ENCODE peak calls at places on chromosomes 5 and 9, in seven cellular contexts. C is upper lobe of left lung, E is MCF 10A, H is neural crest cell, I is nephron progenitor cell, Q is Peyer's patch, X is astrocyte. R is an unnamed sample.

GRCh38 chr9:38119570-38119969 is 50.5 kb upstream of the SHB start:
- DNase-seq in C (no peak), E (no peak), H (no peak), I (no peak), Q (no peak), X (no peak), R (no peak)

GRCh38 chr5:174755103-174755502 is 30.7 kb downstream of the MSX2 start:
- DNase-seq in C (no peak), E (peak; percentile 38), H (no peak), I (no peak), Q (no peak), X (no peak), R (no peak)

GRCh38 chr9:119370816-119371215 is 1.6 kb upstream of the BRINP1 start:
- DNase-seq in C (no peak), E (peak; percentile 34), H (peak; percentile 75), I (peak; percentile 92), Q (no peak), X (peak; percentile 17), R (no peak)

GRCh38 chr5:37435261-37435660 is 56.1 kb downstream of the WDR70 start:
- DNase-seq in C (no peak), E (no peak), H (no peak), I (no peak), Q (no peak), X (peak; percentile 71), R (no peak)

GRCh38 chr5:150598821-150599273 is 41.6 kb upstream of the SYNPO start:
- DNase-seq in C (no peak), E (peak; percentile 62), H (no peak), I (no peak), Q (no peak), X (no peak), R (no peak)

GRCh38 chr9:9341203-9341602 is 1271.6 kb downstream of the PTPRD start:
- DNase-seq in C (no peak), E (no peak), H (peak; percentile 1), I (no peak), Q (no peak), X (no peak), R (no peak)

GRCh38 chr5:110458313-110458712 is 268.2 kb downstream of the TMEM232 start:
- DNase-seq in C (no peak), E (no peak), H (no peak), I (no peak), Q (no peak), X (no peak), R (no peak)

GRCh38 chr5:111070272-111071134 is 1.0 kb upstream of the TSLP start:
- DNase-seq in C (peak; percentile 25), E (no peak), H (peak; percentile 38), I (peak; percentile 68), Q (no peak), X (peak; percentile 24), R (no peak)

GRCh38 chr9:100730126-100730525 is 152.2 kb downstream of the CAVIN4 start:
- DNase-seq in C (no peak), E (no peak), H (no peak), I (no peak), Q (no peak), X (no peak), R (no peak)

GRCh38 chr5:141570655-141571054 is 48.1 kb downstream of the DIAPH1 start:
- DNase-seq in C (no peak), E (no peak), H (no peak), I (no peak), Q (no peak), X (no peak), R (no peak)

GRCh38 chr5:160467555-160468418 is 46.1 kb downstream of the PTTG1 start:
- DNase-seq in C (peak; percentile 82), E (no peak), H (no peak), I (peak; percentile 6), Q (peak; percentile 82), X (peak; percentile 74), R (peak; percentile 79)

GRCh38 chr9:134410078-134410834 is 84.0 kb downstream of the RXRA start:
- DNase-seq in C (peak; percentile 94), E (no peak), H (no peak), I (no peak), Q (no peak), X (no peak), R (no peak)

GRCh38 chr5:150313921-150314716 is 11.4 kb upstream of the ARSI start:
- DNase-seq in C (no peak), E (no peak), H (no peak), I (no peak), Q (no peak), X (no peak), R (no peak)

GRCh38 chr5:61329729-61330128 is 2.3 kb upstream of the ZSWIM6 start:
- DNase-seq in C (no peak), E (peak; percentile 24), H (no peak), I (no peak), Q (no peak), X (no peak), R (no peak)

GRCh38 chr5:5270958-5271605 is 131.0 kb downstream of the ADAMTS16 start:
- DNase-seq in C (peak; percentile 53), E (peak; percentile 88), H (peak; percentile 63), I (peak; percentile 66), Q (no peak), X (peak; percentile 92), R (no peak)

GRCh38 chr5:78720234-78720985 is 71.8 kb upstream of the LHFPL2 start:
- DNase-seq in C (peak; percentile 37), E (no peak), H (no peak), I (peak; percentile 20), Q (no peak), X (no peak), R (no peak)

GRCh38 chr5:143343042-143343441 is 60.4 kb downstream of the NR3C1 start:
- DNase-seq in C (no peak), E (no peak), H (no peak), I (no peak), Q (no peak), X (no peak), R (no peak)

GRCh38 chr9:78622131-78622530 is 325.2 kb downstream of the PSAT1 start:
- DNase-seq in C (no peak), E (no peak), H (no peak), I (no peak), Q (no peak), X (no peak), R (no peak)

GRCh38 chr9:70398145-70398556 is 16.3 kb downstream of the KLF9 start:
- DNase-seq in C (no peak), E (no peak), H (no peak), I (no peak), Q (peak; percentile 59), X (no peak), R (no peak)

GRCh38 chr5:77390795-77391194 is 101.3 kb downstream of the WDR41 start:
- DNase-seq in C (no peak), E (peak; percentile 63), H (no peak), I (no peak), Q (no peak), X (peak; percentile 61), R (no peak)

GRCh38 chr5:127068771-127069330 is 4.5 kb downstream of the C5orf63 start:
- DNase-seq in C (no peak), E (peak; percentile 84), H (no peak), I (no peak), Q (no peak), X (peak; percentile 78), R (no peak)

GRCh38 chr9:33019797-33020196 is 5.3 kb upstream of the DNAJA1 start:
- DNase-seq in C (no peak), E (no peak), H (no peak), I (no peak), Q (no peak), X (no peak), R (no peak)

GRCh38 chr5:38338455-38338854 is 80.1 kb downstream of the EGFLAM start:
- DNase-seq in C (no peak), E (no peak), H (no peak), I (no peak), Q (no peak), X (no peak), R (no peak)

GRCh38 chr5:139385061-139385889 is 2.2 kb upstream of the SLC23A1 start:
- DNase-seq in C (no peak), E (no peak), H (no peak), I (no peak), Q (no peak), X (no peak), R (no peak)
- TF ChIP-seq CTCF in C (no peak), E (no peak), H (no peak), I (no peak), Q (peak; percentile 55), X (no peak), R (no peak)

GRCh38 chr5:86463339-86463738 is 154.4 kb upstream of the COX7C start:
- DNase-seq in C (no peak), E (no peak), H (no peak), I (no peak), Q (no peak), X (no peak), R (no peak)
- TF ChIP-seq CTCF in C (no peak), E (no peak), H (no peak), I (no peak), Q (no peak), X (no peak), R (no peak)

GRCh38 chr5:1883120-1883924 is 597 bp upstream of the IRX4 start:
- DNase-seq in C (no peak), E (peak; percentile 58), H (no peak), I (peak; percentile 59), Q (no peak), X (no peak), R (no peak)
- TF ChIP-seq CTCF in C (no peak), E (no peak), H (peak; percentile 63), I (no peak), Q (no peak), X (no peak), R (no peak)

GRCh38 chr5:96717874-96718273 is 55.7 kb downstream of the CAST start:
- DNase-seq in C (no peak), E (peak; percentile 40), H (no peak), I (no peak), Q (no peak), X (no peak), R (no peak)

GRCh38 chr5:96716716-96717115 is 54.5 kb downstream of the CAST start:
- DNase-seq in C (no peak), E (no peak), H (no peak), I (no peak), Q (no peak), X (no peak), R (no peak)

GRCh38 chr5:96718635-96719077 is 56.5 kb downstream of the CAST start:
- DNase-seq in C (peak; percentile 71), E (peak; percentile 99), H (no peak), I (no peak), Q (no peak), X (peak; percentile 44), R (no peak)

GRCh38 chr5:96721351-96721970 is 59.3 kb downstream of the CAST start:
- DNase-seq in C (peak; percentile 82), E (peak; percentile 39), H (no peak), I (no peak), Q (no peak), X (no peak), R (no peak)

DNA sequence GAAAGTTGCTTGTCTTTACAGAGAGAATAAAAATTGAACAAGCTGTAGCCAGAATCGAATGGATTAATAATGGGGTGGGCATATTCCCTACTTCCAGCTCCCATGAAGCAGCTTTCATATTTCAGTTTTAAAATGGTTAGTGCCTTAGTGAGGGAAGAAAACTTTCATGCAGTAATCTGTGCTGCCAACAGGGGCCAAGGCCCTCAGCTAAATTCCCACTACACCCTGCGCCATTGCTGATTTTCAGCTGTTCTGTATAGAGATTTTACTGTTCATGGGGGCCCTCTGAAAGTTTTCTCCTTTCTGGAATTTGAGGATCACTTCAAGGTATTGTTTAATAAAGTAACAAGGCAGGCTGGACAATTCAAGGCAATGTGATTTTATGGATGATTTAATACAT is 58.2 kb downstream of the CAST start:
- DNase-seq in C (no peak), E (no peak), H (no peak), I (no peak), Q (no peak), X (no peak), R (no peak)
- TF ChIP-seq CTCF in C (no peak), E (peak; percentile 21), H (peak; percentile 41), I (no peak), Q (no peak), X (no peak), R (peak; percentile 21)

R was measured in natural killer cell.